ENCODE peak calls at places on chromosomes 4 and X, in nine cellular contexts. W is breast epithelium, G is M059J, E is SHP77 treated with DMSO at 0.1 percent for 48 hours, K is GM20000, C is islet precursor cell, B is psoas muscle, H is GF-D8, S is hypothalamus. Q is an unnamed sample.

GRCh38 chr4:159103406-159104131 is 690 bp downstream of the RAPGEF2 start:
- DNase-seq in W (peak), G (peak), E (no peak), K (peak), C (peak), B (peak), H (no peak), S (peak), Q (peak)

GRCh38 chr4:73405138-73405537 is 1.1 kb downstream of the ALB start:
- DNase-seq in W (no peak), G (no peak), E (no peak), K (no peak), C (no peak), B (no peak), H (no peak), S (no peak), Q (no peak)

GRCh38 chrX:37993857-37994619 is 12.3 kb upstream of the SYTL5 start:
- DNase-seq in W (no peak), G (peak), E (no peak), K (peak), C (no peak), B (no peak), H (no peak), S (no peak), Q (peak)

GRCh38 chr4:131316086-131316485 is 1833.0 kb upstream of the PCDH10 start:
- DNase-seq in W (no peak), G (no peak), E (no peak), K (no peak), C (no peak), B (no peak), H (no peak), S (no peak), Q (no peak)

GRCh38 chr4:94373752-94374151 is 31.1 kb upstream of the HPGDS start:
- DNase-seq in W (no peak), G (no peak), E (no peak), K (no peak), C (no peak), B (no peak), H (no peak), S (no peak), Q (no peak)

GRCh38 chrX:17859609-17860178 is 1.4 kb downstream of the RAI2 start:
- DNase-seq in W (peak), G (no peak), E (no peak), K (no peak), C (no peak), B (no peak), H (no peak), S (no peak), Q (peak)

GRCh38 chr4:10129196-10130185 is 12.9 kb upstream of the WDR1 start:
- DNase-seq in W (no peak), G (no peak), E (no peak), K (no peak), C (no peak), B (no peak), H (no peak), S (no peak), Q (no peak)

GRCh38 chrX:149803458-149804062 is 21.8 kb downstream of the MAGEA9 start:
- DNase-seq in W (no peak), G (no peak), E (no peak), K (no peak), C (no peak), B (no peak), H (no peak), S (no peak), Q (no peak)

GRCh38 chrX:12974217-12974796 is 603 bp upstream of the TMSB4X start:
- DNase-seq in W (peak), G (peak), E (no peak), K (no peak), C (peak), B (peak), H (peak), S (no peak), Q (peak)

GRCh38 chr4:109049926-109050325 is 252.5 kb downstream of the COL25A1 start:
- DNase-seq in W (no peak), G (no peak), E (no peak), K (no peak), C (no peak), B (no peak), H (no peak), S (no peak), Q (no peak)

GRCh38 chrX:45699158-45699557 is 498.5 kb upstream of the DIPK2B start:
- DNase-seq in W (no peak), G (peak), E (no peak), K (no peak), C (no peak), B (no peak), H (no peak), S (no peak), Q (no peak)

GRCh38 chrX:22760513-22761057 is 239.2 kb upstream of the DDX53 start:
- DNase-seq in W (no peak), G (no peak), E (no peak), K (no peak), C (no peak), B (no peak), H (no peak), S (no peak), Q (no peak)

GRCh38 chr4:102687373-102687981 is 73.3 kb downstream of the MANBA start:
- DNase-seq in W (no peak), G (peak), E (no peak), K (peak), C (no peak), B (no peak), H (no peak), S (no peak), Q (no peak)

GRCh38 chr4:25813705-25814104 is 49.1 kb downstream of the SEL1L3 start:
- DNase-seq in W (no peak), G (peak), E (no peak), K (no peak), C (peak), B (no peak), H (no peak), S (no peak), Q (no peak)